ENCODE peak calls at places on chromosomes 13 and 19, in eight cellular contexts. M, Z, Q, F, O, D, S and T are unnamed samples.

GRCh38 chr13:37014609-37015008 is 14.0 kb downstream of the EXOSC8 start:
- DNase-seq in D (no peak), Q (no peak), S (no peak), M (no peak), O (no peak), F (no peak), Z (no peak), T (no peak)

GRCh38 chr19:40982594-40983101 is 8.4 kb upstream of the CYP2B6 start:
- DNase-seq in F (peak), S (no peak), D (no peak), M (no peak), O (no peak), Q (no peak), Z (no peak), T (no peak)

GRCh38 chr19:48501961-48502719 is 9.5 kb downstream of the LMTK3 start:
- DNase-seq in Z (no peak), D (no peak), M (peak), S (peak), F (no peak), O (no peak), Q (peak), T (peak)

GRCh38 chr13:67204731-67205130 is 25.4 kb downstream of the PCDH9 start:
- DNase-seq in O (peak), S (no peak), Q (no peak), Z (no peak), D (no peak), F (no peak), M (no peak), T (no peak)

GRCh38 chr19:34368338-34368737 is 3.3 kb downstream of the GPI start:
- DNase-seq in S (no peak), Z (no peak), D (no peak), Q (no peak), F (no peak), M (no peak), O (no peak), T (no peak)

GRCh38 chr19:20051841-20052768 is 12.8 kb upstream of the ZNF682 start:
- DNase-seq in Z (peak), Q (peak), O (peak), S (no peak), F (peak), M (peak), D (peak), T (peak)

GRCh38 chr13:46152627-46153328 is 29.2 kb downstream of the LCP1 start:
- DNase-seq in D (no peak), Q (no peak), M (no peak), S (no peak), F (no peak), Z (no peak), O (no peak), T (no peak)

GRCh38 chr19:15115080-15115479 is 7.9 kb downstream of the SYDE1 start:
- DNase-seq in Q (no peak), O (no peak), S (no peak), F (no peak), Z (peak), D (peak), M (no peak), T (no peak)

GRCh38 chr13:36475468-36475867 is 43.2 kb downstream of the CCNA1 start:
- DNase-seq in Q (no peak), O (peak), S (peak), F (no peak), D (no peak), M (no peak), Z (no peak), T (peak)

GRCh38 chr13:39968646-39969475 is 313.4 kb downstream of the COG6 start:
- DNase-seq in F (no peak), S (no peak), M (no peak), Q (no peak), Z (no peak), D (no peak), O (no peak), T (no peak)